ENCODE peak calls at places on chromosomes 7 and 10, in seven cellular contexts. R is psoas muscle; O is PC-9; U is transverse colon; M is CD8-positive, alpha-beta memory T cell; I is IMR-90; C is GM23248. A is an unnamed sample. For H3K4me1 and H3K27me3, the result is how much of the 10 kb centered on the place peaks cover.

GRCh38 chr10:4498763-4499251 is 327.2 kb upstream of the AKR1E2 start:
- DNase-seq in R (no peak), O (no peak), U (no peak), M (no peak), I (peak), C (peak), A (no peak)

GRCh38 chr7:47725031-47725780 is 143.3 kb upstream of the TNS3 start:
- DNase-seq in R (no peak), O (peak), U (no peak), M (no peak), I (peak), C (no peak), A (no peak)

GRCh38 chr10:99551158-99551557 is 18.4 kb downstream of the NKX2-3 start:
- DNase-seq in R (no peak), O (no peak), U (peak), M (no peak), I (peak), C (peak), A (peak)

GRCh38 chr10:128491686-128492085 is 365.5 kb upstream of the MKI67 start:
- DNase-seq in R (no peak), O (no peak), U (no peak), M (no peak), I (no peak), C (no peak), A (no peak)

GRCh38 chr10:73161662-73162061 is 6.1 kb downstream of the ECD start:
- DNase-seq in R (no peak), O (no peak), U (no peak), M (no peak), I (no peak), C (no peak), A (no peak)

GRCh38 chr10:92242910-92243671 is 47.8 kb downstream of the CPEB3 start:
- DNase-seq in R (peak), O (peak), U (peak), M (peak), I (peak), C (peak), A (peak)

GRCh38 chr7:3887071-3887691 is 586.1 kb downstream of the SDK1 start:
- DNase-seq in R (no peak), O (no peak), U (no peak), M (no peak), I (no peak), C (no peak), A (no peak)

GRCh38 chr10:62373995-62374861 is at the start of gene ZNF365:
- DNase-seq in R (peak), O (peak), U (no peak), M (peak), I (peak), C (peak), A (no peak)

GRCh38 chr10:98534046-98534445 is 87.3 kb upstream of the HPS1 start:
- DNase-seq in R (no peak), O (no peak), U (no peak), M (no peak), I (no peak), C (peak), A (no peak)

GRCh38 chr7:23335141-23335540 is 36.0 kb downstream of the MALSU1 start:
- DNase-seq in R (no peak), O (peak), U (no peak), M (no peak), I (no peak), C (no peak), A (no peak)

GRCh38 chr7:73448609-73449008 is 15.0 kb downstream of the FZD9 start:
- DNase-seq in R (no peak), O (no peak), U (no peak), M (no peak), I (peak), C (no peak), A (no peak)

GRCh38 chr10:104123397-104123796 is 1.4 kb downstream of the SFR1 start:
- DNase-seq in R (no peak), O (no peak), U (no peak), M (no peak), I (peak), C (peak), A (no peak)

GRCh38 chr10:110382695-110383094 is 78.0 kb upstream of the SMNDC1 start:
- DNase-seq in R (no peak), O (no peak), U (no peak), M (no peak), I (no peak), C (no peak), A (no peak)

GRCh38 chr7:150962743-150963399 is 15.2 kb downstream of the KCNH2 start:
- DNase-seq in R (no peak), O (peak), U (peak), M (peak), I (peak), C (peak), A (peak)

GRCh38 chr10:26367771-26368170 is 70.4 kb upstream of the APBB1IP start:
- DNase-seq in R (no peak), O (peak), U (no peak), M (no peak), I (no peak), C (peak), A (no peak)

DNA sequence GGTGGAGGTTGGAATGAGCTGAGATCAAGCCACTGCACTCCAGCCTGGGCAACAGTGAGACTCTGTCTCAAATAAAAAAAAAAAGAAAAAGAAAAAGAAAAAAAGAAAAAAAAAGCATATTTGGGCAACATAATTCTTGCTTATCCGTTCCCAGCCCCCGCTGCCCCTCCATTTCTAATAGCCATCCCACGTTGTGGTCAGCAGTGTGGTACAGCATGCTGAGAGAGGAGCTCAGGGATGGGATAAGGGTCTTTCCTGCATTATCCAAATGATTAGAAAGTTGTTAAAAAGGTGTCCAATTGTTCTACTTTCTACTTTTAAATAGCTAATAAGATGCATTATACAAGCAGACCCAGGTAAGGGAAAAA is 104.9 kb upstream of the ZNF92 start:
- DNase-seq in R (no peak), O (no peak), U (no peak), M (no peak), I (no peak), C (no peak), A (no peak)
- H3K4me3 ChIP-seq in R (no peak), O (no peak), U (peak), M (no peak), I (no peak), C (no peak), A (no peak)

GRCh38 chr10:11181996-11182395 is 164.3 kb downstream of the CELF2 start:
- DNase-seq in R (peak), O (no peak), U (no peak), M (no peak), I (no peak), C (peak), A (no peak)
- H3K4me1 ChIP-seq in R (under half), O (under half), U (under half), M (half or more), I (under half), C (under half), A (under half)

GRCh38 chr7:121331048-121331447 is 2.2 kb downstream of the WNT16 start:
- DNase-seq in R (no peak), O (no peak), U (no peak), M (no peak), I (no peak), C (no peak), A (no peak)
- H3K27me3 ChIP-seq in R (under half), O (under half), U (half or more), M (under half), I (under half), C (half or more), A (under half)

GRCh38 chr10:125060038-125060437 is 100.3 kb downstream of the CTBP2 start:
- DNase-seq in R (no peak), O (no peak), U (no peak), M (no peak), I (peak), C (peak), A (no peak)
- H3K4me3 ChIP-seq in R (peak), O (no peak), U (no peak), M (no peak), I (no peak), C (no peak), A (no peak)

GRCh38 chr10:71638087-71638576 is 81.4 kb downstream of the C10orf105 start:
- DNase-seq in R (no peak), O (peak), U (peak), M (no peak), I (no peak), C (no peak), A (peak)
- H3K4me1 ChIP-seq in R (under half), O (under half), U (under half), M (under half), I (under half), C (under half), A (under half)

GRCh38 chr10:101285093-101285463 is 55.8 kb upstream of the LBX1 start:
- DNase-seq in R (no peak), O (no peak), U (no peak), M (no peak), I (no peak), C (no peak), A (no peak)

GRCh38 chr10:101282937-101283336 is 53.7 kb upstream of the LBX1 start:
- DNase-seq in R (no peak), O (no peak), U (no peak), M (no peak), I (no peak), C (no peak), A (no peak)

GRCh38 chr10:101283762-101284161 is 54.5 kb upstream of the LBX1 start:
- DNase-seq in R (no peak), O (no peak), U (no peak), M (no peak), I (no peak), C (no peak), A (no peak)

GRCh38 chr10:101284171-101285092 is 55.2 kb upstream of the LBX1 start:
- DNase-seq in R (no peak), O (no peak), U (no peak), M (no peak), I (no peak), C (no peak), A (no peak)

DNA sequence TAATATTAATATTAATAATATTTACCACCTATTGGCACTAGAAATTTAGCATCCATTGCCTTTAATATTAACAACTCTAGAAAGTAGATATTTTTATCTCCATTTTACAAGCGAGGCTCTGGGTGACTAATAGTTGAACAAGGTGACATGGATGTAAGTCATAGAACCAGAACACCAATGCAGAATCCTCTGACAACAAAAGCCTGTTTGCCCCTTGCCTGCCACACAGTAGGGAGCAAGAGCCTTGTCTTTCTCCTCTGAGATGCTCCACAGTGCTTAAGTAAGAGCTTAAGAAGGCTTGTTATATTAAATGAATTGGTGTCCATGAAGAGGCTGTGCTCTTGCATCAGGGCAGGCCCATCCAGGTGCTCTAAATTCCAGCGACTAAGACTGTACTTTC is 51.2 kb upstream of the LBX1 start:
- DNase-seq in R (no peak), O (no peak), U (no peak), M (no peak), I (no peak), C (peak), A (no peak)
- H3K27me3 ChIP-seq in R (under half), O (under half), U (under half), M (under half), I (half or more), C (under half), A (under half)

GRCh38 chr10:6348091-6348862 is 145.5 kb downstream of the PFKFB3 start:
- DNase-seq in R (peak), O (no peak), U (peak), M (peak), I (no peak), C (peak), A (peak)
- H3K4me3 ChIP-seq in R (no peak), O (no peak), U (no peak), M (peak), I (no peak), C (peak), A (no peak)

GRCh38 chr7:157401567-157402387 is 65.0 kb downstream of the DNAJB6 start:
- DNase-seq in R (no peak), O (no peak), U (no peak), M (no peak), I (no peak), C (no peak), A (no peak)
- H3K4me1 ChIP-seq in R (half or more), O (under half), U (under half), M (under half), I (under half), C (under half), A (under half)